ENCODE peak calls at places on chromosome 9, in eight cellular contexts. U, J, I, D, G, B, O and X are unnamed samples.
A peak's percentile ranks its signal among the peaks of the same experiment; 100 is the strongest.

GRCh38 chr9:86733929-86734328 is 213.4 kb downstream of the GAS1 start:
- DNase-seq in U (peak; percentile 58), J (no peak), I (no peak), D (no peak), G (no peak), B (peak; percentile 83), O (no peak), X (no peak)

GRCh38 chr9:88270398-88270797 is 117.8 kb upstream of the SPIN1 start:
- DNase-seq in U (no peak), J (no peak), I (no peak), D (no peak), G (no peak), B (no peak), O (no peak), X (no peak)

GRCh38 chr9:94086468-94086867 is 2.2 kb downstream of the PTPDC1 start:
- DNase-seq in U (no peak), J (no peak), I (no peak), D (peak; percentile 78), G (peak; percentile 61), B (no peak), O (no peak), X (no peak)

GRCh38 chr9:98856982-98857381 is 49.5 kb downstream of the GALNT12 start:
- DNase-seq in U (no peak), J (no peak), I (no peak), D (peak; percentile 88), G (peak; percentile 71), B (no peak), O (no peak), X (no peak)

GRCh38 chr9:74887041-74887980 is at the start of gene TRPM6:
- DNase-seq in U (peak; percentile 84), J (no peak), I (peak; percentile 84), D (peak; percentile 88), G (peak; percentile 79), B (peak; percentile 89), O (peak; percentile 32), X (peak; percentile 42)

GRCh38 chr9:86454701-86455402 is 100.6 kb upstream of the TUT7 start:
- DNase-seq in U (no peak), J (no peak), I (no peak), D (peak; percentile 39), G (peak; percentile 76), B (no peak), O (no peak), X (no peak)

GRCh38 chr9:68697846-68698245 is 7.2 kb upstream of the PIP5K1B start:
- DNase-seq in U (no peak), J (no peak), I (no peak), D (no peak), G (no peak), B (no peak), O (no peak), X (no peak)

GRCh38 chr9:19481971-19482404 is 73.2 kb downstream of the ACER2 start:
- DNase-seq in U (no peak), J (no peak), I (no peak), D (no peak), G (no peak), B (no peak), O (no peak), X (no peak)

GRCh38 chr9:14322211-14323082 is 8.5 kb upstream of the NFIB start:
- DNase-seq in U (peak; percentile 95), J (peak; percentile 90), I (peak; percentile 93), D (peak; percentile 98), G (peak; percentile 68), B (peak; percentile 96), O (no peak), X (peak; percentile 82)

GRCh38 chr9:35341021-35341420 is 148.9 kb upstream of the RUSC2 start:
- DNase-seq in U (no peak), J (peak; percentile 19), I (no peak), D (no peak), G (no peak), B (no peak), O (no peak), X (no peak)

GRCh38 chr9:18260527-18260926 is 213.4 kb upstream of the ADAMTSL1 start:
- DNase-seq in U (no peak), J (no peak), I (no peak), D (peak; percentile 73), G (peak; percentile 80), B (peak; percentile 73), O (peak; percentile 40), X (no peak)

GRCh38 chr9:135305546-135306180 is 173.9 kb upstream of the PPP1R26 start:
- DNase-seq in U (no peak), J (no peak), I (no peak), D (no peak), G (no peak), B (no peak), O (no peak), X (no peak)

GRCh38 chr9:121201045-121201737 is 478 bp downstream of the RAB14 start:
- DNase-seq in U (peak; percentile 57), J (peak; percentile 53), I (peak; percentile 60), D (peak; percentile 20), G (no peak), B (peak; percentile 71), O (no peak), X (peak; percentile 19)

GRCh38 chr9:72524820-72525539 is 3.6 kb downstream of the TMC1 start:
- DNase-seq in U (no peak), J (peak; percentile 86), I (peak; percentile 50), D (peak; percentile 95), G (peak; percentile 95), B (peak; percentile 82), O (peak; percentile 98), X (no peak)

GRCh38 chr9:77647659-77648457 is at the start of gene GNA14:
- DNase-seq in U (peak; percentile 27), J (no peak), I (peak; percentile 24), D (peak; percentile 31), G (peak; percentile 14), B (peak; percentile 71), O (no peak), X (no peak)

GRCh38 chr9:14823800-14824199 is 86.4 kb downstream of the FREM1 start:
- DNase-seq in U (no peak), J (no peak), I (no peak), D (no peak), G (no peak), B (no peak), O (no peak), X (no peak)

GRCh38 chr9:113807173-113808061 is 68.7 kb upstream of the ZNF618 start:
- DNase-seq in U (peak; percentile 30), J (peak; percentile 48), I (peak; percentile 53), D (peak; percentile 76), G (peak; percentile 55), B (peak; percentile 75), O (peak; percentile 31), X (peak; percentile 54)

GRCh38 chr9:116394070-116394469 is 240.5 kb downstream of the PAPPA start:
- DNase-seq in U (no peak), J (no peak), I (no peak), D (no peak), G (no peak), B (no peak), O (no peak), X (no peak)

GRCh38 chr9:91192785-91193657 is 168.7 kb downstream of the AUH start:
- DNase-seq in U (peak; percentile 89), J (peak; percentile 9), I (peak; percentile 81), D (peak; percentile 99), G (peak; percentile 99), B (peak; percentile 96), O (peak; percentile 98), X (peak; percentile 45)
- TF ChIP-seq CTCF in U (peak; percentile 13), J (no peak), I (no peak), D (peak; percentile 8), G (no peak), B (no peak), O (no peak), X (peak; percentile 41)

GRCh38 chr9:126773004-126773607 is 31.7 kb upstream of the ZBTB43 start:
- DNase-seq in U (no peak), J (peak; percentile 30), I (no peak), D (peak; percentile 24), G (no peak), B (no peak), O (no peak), X (no peak)
- TF ChIP-seq CTCF in U (peak; percentile 37), J (peak; percentile 47), I (peak; percentile 33), D (peak; percentile 65), G (peak; percentile 60), B (peak; percentile 16), O (peak; percentile 52), X (peak; percentile 61)

GRCh38 chr9:131677445-131678180 is 62.3 kb downstream of the RAPGEF1 start:
- DNase-seq in U (no peak), J (peak; percentile 83), I (peak; percentile 50), D (peak; percentile 71), G (peak; percentile 70), B (no peak), O (peak; percentile 62), X (no peak)
- TF ChIP-seq CTCF in U (no peak), J (no peak), I (no peak), D (no peak), G (peak; percentile 37), B (no peak), O (peak; percentile 9), X (no peak)

GRCh38 chr9:101791938-101792337 is 53.5 kb upstream of the GRIN3A start:
- DNase-seq in U (no peak), J (peak; percentile 57), I (peak; percentile 58), D (no peak), G (no peak), B (no peak), O (no peak), X (peak; percentile 64)
- TF ChIP-seq CTCF in U (no peak), J (peak; percentile 53), I (peak; percentile 59), D (peak; percentile 19), G (peak; percentile 29), B (peak; percentile 17), O (peak; percentile 20), X (peak; percentile 73)

GRCh38 chr9:123377211-123377971 is 21.4 kb downstream of the CRB2 start:
- DNase-seq in U (no peak), J (no peak), I (peak; percentile 83), D (no peak), G (no peak), B (no peak), O (no peak), X (no peak)
- TF ChIP-seq CTCF in U (no peak), J (no peak), I (no peak), D (no peak), G (no peak), B (no peak), O (no peak), X (no peak)

DNA sequence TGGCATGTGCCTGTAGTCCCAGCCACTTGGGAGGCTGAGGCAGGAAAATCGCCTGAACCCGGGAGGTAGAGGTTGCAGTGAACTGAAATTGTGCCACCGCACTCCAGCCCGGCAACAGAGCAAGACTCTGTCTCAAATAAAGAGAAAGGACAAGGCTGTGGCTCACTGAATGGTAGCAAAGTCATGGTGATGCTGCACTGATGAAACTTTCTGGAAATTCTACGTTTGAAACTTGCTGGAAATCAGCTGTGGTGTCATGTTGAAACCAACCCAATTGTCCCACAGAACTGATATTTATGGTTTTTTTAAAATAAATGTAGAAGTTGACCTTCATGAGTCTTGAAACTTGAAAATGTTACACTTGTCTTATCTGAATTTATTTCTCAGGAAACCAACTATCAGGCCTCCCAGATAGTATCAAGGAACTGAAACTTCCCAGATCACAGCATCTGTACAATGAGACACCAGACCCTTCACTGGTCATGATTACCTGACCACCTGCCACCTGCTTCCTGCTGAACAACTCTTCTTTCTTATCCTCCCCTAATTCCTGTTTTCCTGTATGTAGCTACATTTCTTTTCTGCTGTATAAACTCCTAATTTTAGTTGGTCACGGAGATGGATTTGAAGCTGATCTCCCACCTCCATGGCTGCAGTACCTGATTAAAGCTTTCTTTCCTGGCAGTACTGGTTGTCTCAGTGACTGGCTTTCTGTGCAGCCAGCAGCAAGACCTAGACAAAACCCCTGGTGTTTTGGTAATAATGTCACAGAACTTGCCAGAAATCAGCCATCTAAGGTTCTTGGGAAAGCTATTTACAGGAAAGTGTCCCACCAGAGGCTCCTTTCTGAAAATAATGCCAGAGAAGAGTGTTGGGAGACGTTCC is 5.6 kb upstream of the TBC1D13 start:
- DNase-seq in U (no peak), J (peak; percentile 26), I (no peak), D (no peak), G (no peak), B (no peak), O (no peak), X (no peak)
- TF ChIP-seq CTCF in U (no peak), J (no peak), I (no peak), D (no peak), G (no peak), B (no peak), O (no peak), X (no peak)